ENCODE peak calls at places on chromosome 20, in seven cellular contexts. L is cardiac muscle cell; J is H1; D is GM04503; X is GM13977; H is CD8-positive, alpha-beta memory T cell; C is A172. Q is an unnamed sample.

GRCh38 chr20:1805161-1805581 is 90.0 kb upstream of the SIRPA start:
- DNase-seq in C (no peak), X (no peak), D (no peak), H (no peak), J (no peak), L (no peak), Q (no peak)

GRCh38 chr20:63900373-63900772 is 5.4 kb downstream of the DNAJC5 start:
- DNase-seq in J (no peak), H (no peak), L (no peak), C (no peak), X (no peak), D (no peak), Q (no peak)

GRCh38 chr20:1199981-1200380 is 3.3 kb upstream of the C20orf202 start:
- DNase-seq in H (no peak), D (no peak), C (no peak), J (no peak), L (no peak), X (no peak), Q (no peak)

GRCh38 chr20:17485017-17485416 is 46.2 kb downstream of the BFSP1 start:
- DNase-seq in J (no peak), D (no peak), L (no peak), C (no peak), X (no peak), H (no peak), Q (no peak)

GRCh38 chr20:13041574-13042457 is 33.0 kb downstream of the SPTLC3 start:
- DNase-seq in D (no peak), L (peak; percentile 37), X (no peak), C (peak; percentile 11), J (no peak), H (no peak), Q (no peak)

GRCh38 chr20:62795023-62795761 is 1.1 kb upstream of the MRGBP start:
- DNase-seq in J (peak; percentile 77), D (no peak), C (no peak), L (peak; percentile 56), X (peak; percentile 75), H (peak; percentile 79), Q (peak; percentile 63)

GRCh38 chr20:61933951-61934715 is 131.5 kb downstream of the TAF4 start:
- DNase-seq in X (no peak), J (peak; percentile 66), D (no peak), H (peak; percentile 36), C (no peak), L (no peak), Q (no peak)

GRCh38 chr20:6886065-6886729 is 118.7 kb downstream of the BMP2 start:
- DNase-seq in C (no peak), J (no peak), H (no peak), X (no peak), D (no peak), L (no peak), Q (no peak)

GRCh38 chr20:22227301-22227700 is 357.1 kb downstream of the FOXA2 start:
- DNase-seq in H (no peak), D (no peak), C (no peak), J (no peak), X (no peak), L (no peak), Q (no peak)

GRCh38 chr20:634526-634925 is 18.5 kb downstream of the SRXN1 start:
- DNase-seq in X (no peak), H (no peak), C (no peak), J (no peak), D (no peak), L (no peak), Q (no peak)

GRCh38 chr20:47888351-47888750 is 103.1 kb upstream of the SULF2 start:
- DNase-seq in L (no peak), C (no peak), D (no peak), H (no peak), X (no peak), J (no peak), Q (no peak)

GRCh38 chr20:46563170-46563847 is 12.9 kb upstream of the OCSTAMP start:
- DNase-seq in X (no peak), H (no peak), D (no peak), J (peak; percentile 68), L (peak; percentile 12), C (no peak), Q (no peak)

GRCh38 chr20:43863821-43864544 is 50.7 kb upstream of the TOX2 start:
- DNase-seq in J (no peak), H (no peak), C (no peak), D (no peak), X (no peak), L (no peak), Q (no peak)

GRCh38 chr20:38963745-38964144 is 1.6 kb downstream of the DHX35 start:
- DNase-seq in X (no peak), L (no peak), H (no peak), C (no peak), D (no peak), J (no peak), Q (no peak)

GRCh38 chr20:2709205-2709981 is 16.8 kb downstream of the EBF4 start:
- DNase-seq in C (no peak), J (no peak), D (no peak), X (no peak), L (no peak), H (no peak), Q (no peak)

GRCh38 chr20:41339957-41340326 is 679 bp upstream of the LPIN3 start:
- DNase-seq in L (peak; percentile 70), J (peak; percentile 99), C (peak; percentile 68), X (peak; percentile 86), H (peak; percentile 86), D (no peak), Q (peak; percentile 72)

GRCh38 chr20:58712116-58712822 is 19.7 kb downstream of the NPEPL1 start:
- DNase-seq in D (no peak), C (no peak), L (no peak), X (no peak), J (peak; percentile 34), H (no peak), Q (no peak)

GRCh38 chr20:31684153-31685003 is 38.3 kb downstream of the BCL2L1 start:
- DNase-seq in D (no peak), C (no peak), L (no peak), X (no peak), J (no peak), H (no peak), Q (peak; percentile 29)

GRCh38 chr20:61263084-61263695 is 11.1 kb downstream of the CDH4 start:
- DNase-seq in D (no peak), C (no peak), X (no peak), H (no peak), L (peak; percentile 22), J (peak; percentile 95), Q (no peak)

GRCh38 chr20:14580426-14581074 is 243.1 kb upstream of the FLRT3 start:
- DNase-seq in X (no peak), D (no peak), H (no peak), J (no peak), C (no peak), L (no peak), Q (no peak)

GRCh38 chr20:17452441-17452840 is 78.7 kb downstream of the BFSP1 start:
- DNase-seq in D (no peak), H (no peak), J (no peak), C (no peak), L (no peak), X (no peak), Q (no peak)

GRCh38 chr20:48102821-48103635 is 317.7 kb upstream of the SULF2 start:
- DNase-seq in J (no peak), X (no peak), H (no peak), L (peak; percentile 86), C (no peak), D (no peak), Q (no peak)

GRCh38 chr20:62211216-62211615 is 8.9 kb downstream of the HRH3 start:
- DNase-seq in C (no peak), H (no peak), J (no peak), X (no peak), L (no peak), D (no peak), Q (no peak)

GRCh38 chr20:2206957-2207769 is 88.6 kb upstream of the TGM3 start:
- DNase-seq in D (no peak), C (peak; percentile 35), L (peak; percentile 75), H (peak; percentile 52), J (peak; percentile 91), X (peak; percentile 88), Q (peak; percentile 34)

GRCh38 chr20:50572922-50573777 is 63.0 kb downstream of the PTPN1 start:
- DNase-seq in D (peak; percentile 83), X (no peak), L (peak; percentile 93), C (peak; percentile 87), J (no peak), H (no peak), Q (no peak)

GRCh38 chr20:36506253-36506652 is 35.1 kb upstream of the MYL9 start:
- DNase-seq in C (no peak), H (no peak), X (no peak), L (no peak), D (no peak), J (no peak), Q (no peak)

Q was measured in immature natural killer cell.